ENCODE peak calls at places on chromosomes 16 and 17, in six cellular contexts. A, B, R, G, E and X are unnamed samples.

GRCh38 chr17:71188811-71189492 is 931.9 kb upstream of the SOX9 start:
- DNase-seq in E (no peak), R (no peak), G (no peak), B (no peak), A (peak), X (no peak)

GRCh38 chr17:81094744-81095607 is 60.0 kb downstream of the BAIAP2 start:
- DNase-seq in E (no peak), G (no peak), A (peak), B (peak), R (no peak), X (no peak)

GRCh38 chr17:34369196-34369500 is 6.1 kb upstream of the CCL1 start:
- DNase-seq in R (no peak), A (no peak), E (no peak), G (no peak), B (no peak), X (no peak)

GRCh38 chr17:21177854-21178600 is 35.9 kb downstream of the TMEM11 start:
- DNase-seq in E (no peak), A (no peak), G (no peak), R (no peak), B (no peak), X (no peak)

GRCh38 chr16:85328665-85329058 is 216.4 kb upstream of the CIBAR2 start:
- DNase-seq in E (no peak), B (no peak), R (no peak), G (no peak), A (no peak), X (no peak)

GRCh38 chr17:64617125-64617780 is 44.9 kb downstream of the SMURF2 start:
- DNase-seq in R (no peak), B (no peak), G (no peak), E (no peak), A (no peak), X (no peak)

GRCh38 chr17:170130-170654 is 11.3 kb downstream of the DOC2B start:
- DNase-seq in G (no peak), B (no peak), E (no peak), R (no peak), A (no peak), X (no peak)

GRCh38 chr17:7263071-7263800 is 958 bp upstream of the CLDN7 start:
- DNase-seq in B (no peak), E (no peak), R (peak), G (no peak), A (no peak), X (no peak)

GRCh38 chr16:1983544-1984346 is at the start of gene GFER:
- DNase-seq in G (peak), E (peak), A (peak), R (peak), B (peak), X (peak)

GRCh38 chr17:71500761-71501555 is 619.9 kb upstream of the SOX9 start:
- DNase-seq in R (no peak), G (no peak), B (no peak), A (no peak), E (no peak), X (no peak)

GRCh38 chr17:27360507-27360906 is 66.6 kb downstream of the WSB1 start:
- DNase-seq in B (no peak), E (no peak), R (no peak), A (no peak), G (no peak), X (no peak)

GRCh38 chr16:89198417-89199240 is 1.7 kb downstream of the SLC22A31 start:
- DNase-seq in R (peak), A (no peak), E (no peak), B (no peak), G (no peak), X (no peak)

GRCh38 chr16:82936941-82937551 is 310.3 kb downstream of the CDH13 start:
- DNase-seq in R (no peak), B (no peak), G (no peak), A (peak), E (no peak), X (no peak)

GRCh38 chr16:48318630-48319029 is 66.6 kb downstream of the SIAH1 start:
- DNase-seq in B (peak), G (no peak), A (peak), R (no peak), E (peak), X (no peak)

GRCh38 chr16:23141959-23142740 is 7.1 kb downstream of the USP31 start:
- DNase-seq in A (no peak), R (peak), G (no peak), B (no peak), E (no peak), X (no peak)

GRCh38 chr16:17258848-17259713 is 211.7 kb downstream of the XYLT1 start:
- DNase-seq in R (no peak), G (peak), E (peak), B (no peak), A (no peak), X (peak)

GRCh38 chr17:2232244-2232638 is 71.3 kb downstream of the SMG6 start:
- DNase-seq in B (no peak), G (no peak), R (no peak), A (peak), E (no peak), X (no peak)

GRCh38 chr16:46884513-46885293 is 541 bp downstream of the GPT2 start:
- DNase-seq in R (peak), B (peak), A (no peak), G (peak), E (peak), X (no peak)

GRCh38 chr17:63550816-63551639 is 751 bp downstream of the DCAF7 start:
- DNase-seq in G (no peak), B (peak), A (peak), E (no peak), R (peak), X (no peak)

GRCh38 chr17:21278304-21279197 is 6.0 kb upstream of the MAP2K3 start:
- DNase-seq in B (peak), R (no peak), A (no peak), E (peak), G (no peak), X (no peak)

GRCh38 chr17:45138911-45139532 is 3.5 kb downstream of the ACBD4 start:
- DNase-seq in E (no peak), G (no peak), B (no peak), R (peak), A (no peak), X (no peak)

GRCh38 chr17:17723354-17724261 is 42.4 kb downstream of the RAI1 start:
- DNase-seq in B (peak), A (peak), E (no peak), R (peak), G (no peak), X (peak)

GRCh38 chr17:7848665-7849184 is 6.1 kb upstream of the TMEM88 start:
- DNase-seq in B (no peak), R (peak), G (peak), A (no peak), E (no peak), X (no peak)

GRCh38 chr17:68052810-68053209 is 17.3 kb downstream of the KPNA2 start:
- DNase-seq in R (peak), B (no peak), E (no peak), G (no peak), A (no peak), X (no peak)

GRCh38 chr16:19281246-19281645 is 4.3 kb upstream of the CLEC19A start:
- DNase-seq in R (no peak), E (no peak), A (no peak), G (no peak), B (no peak), X (no peak)

GRCh38 chr16:20822451-20823128 is 16.3 kb downstream of the REXO5 start:
- DNase-seq in A (no peak), G (no peak), E (no peak), B (no peak), R (no peak), X (no peak)

GRCh38 chr17:15092762-15093161 is 172.4 kb downstream of the PMP22 start:
- DNase-seq in R (no peak), E (no peak), A (peak), B (no peak), G (no peak), X (no peak)

GRCh38 chr16:88827727-88828126 is 16.0 kb upstream of the APRT start:
- DNase-seq in R (no peak), E (no peak), A (no peak), B (no peak), G (no peak), X (no peak)

GRCh38 chr17:74380959-74381808 is 13.9 kb downstream of the GPR142 start:
- DNase-seq in R (no peak), B (no peak), A (no peak), E (no peak), G (no peak), X (no peak)

GRCh38 chr16:50861926-50862325 is 120.0 kb downstream of the CYLD start:
- DNase-seq in E (no peak), R (no peak), B (no peak), G (no peak), A (peak), X (no peak)

GRCh38 chr16:53809088-53809951 is 105.4 kb downstream of the FTO start:
- DNase-seq in A (peak), E (no peak), R (no peak), B (no peak), G (no peak), X (no peak)

GRCh38 chr16:4677390-4677789 is 16.0 kb upstream of the NUDT16L1 start:
- DNase-seq in R (peak), E (no peak), G (no peak), B (no peak), A (no peak), X (no peak)

GRCh38 chr17:4585203-4585939 is 1.0 kb downstream of the SMTNL2 start:
- DNase-seq in B (no peak), A (no peak), E (no peak), G (no peak), R (peak), X (no peak)

GRCh38 chr17:63827002-63827800 is at the start of the genes FTSJ3 and PSMC5:
- DNase-seq in G (peak), A (peak), B (peak), E (peak), R (peak), X (peak)